ENCODE peak calls at places on chromosomes 7 and 10, in seven cellular contexts. U is T-helper 2 cell; O is NCI-H1417; I is amniotic stem cell; R is activated CD8-positive, alpha-beta memory T cell treated with anti-CD3 and anti-CD28 coated beads for 48 hours; A is OCI-M1; K is ureter. G is an unnamed sample.

GRCh38 chr10:97412891-97413304 is 11.8 kb upstream of the RRP12 start:
- DNase-seq in U (no peak), O (no peak), I (no peak), R (no peak), A (no peak), K (peak), G (no peak)

GRCh38 chr7:76286842-76287403 is 15.6 kb upstream of the HSPB1 start:
- DNase-seq in U (no peak), O (no peak), I (no peak), R (no peak), A (no peak), K (no peak), G (no peak)

GRCh38 chr7:139482662-139483466 is 609 bp downstream of the KLRG2 start:
- DNase-seq in U (no peak), O (peak), I (no peak), R (no peak), A (no peak), K (no peak), G (peak)

GRCh38 chr10:78316451-78316931 is 282.8 kb downstream of the RPS24 start:
- DNase-seq in U (no peak), O (no peak), I (no peak), R (no peak), A (no peak), K (peak), G (no peak)

GRCh38 chr10:43126759-43127424 is 11.4 kb upstream of the CSGALNACT2 start:
- DNase-seq in U (no peak), O (no peak), I (no peak), R (no peak), A (no peak), K (peak), G (no peak)

GRCh38 chr7:4072161-4072925 is 609.8 kb upstream of the FOXK1 start:
- DNase-seq in U (no peak), O (no peak), I (no peak), R (no peak), A (no peak), K (no peak), G (no peak)

GRCh38 chr7:110224643-110225042 is 866.3 kb upstream of the LRRN3 start:
- DNase-seq in U (no peak), O (no peak), I (no peak), R (no peak), A (no peak), K (no peak), G (no peak)

GRCh38 chr10:3525832-3526449 is 259.1 kb downstream of the KLF6 start:
- DNase-seq in U (no peak), O (no peak), I (peak), R (no peak), A (no peak), K (peak), G (no peak)

GRCh38 chr7:24082826-24083225 is 201.2 kb upstream of the NPY start:
- DNase-seq in U (no peak), O (no peak), I (no peak), R (no peak), A (no peak), K (no peak), G (no peak)

GRCh38 chr10:112585052-112585451 is 138.0 kb downstream of the VTI1A start:
- DNase-seq in U (no peak), O (no peak), I (peak), R (no peak), A (no peak), K (peak), G (no peak)

GRCh38 chr10:113094114-113094486 is 144.1 kb downstream of the TCF7L2 start:
- DNase-seq in U (peak), O (no peak), I (no peak), R (no peak), A (no peak), K (no peak), G (no peak)

GRCh38 chr7:129315916-129316315 is 91.1 kb downstream of the AHCYL2 start:
- DNase-seq in U (no peak), O (no peak), I (no peak), R (no peak), A (no peak), K (no peak), G (no peak)

GRCh38 chr7:99693427-99694200 is 13.8 kb upstream of the CYP3A5 start:
- DNase-seq in U (no peak), O (peak), I (no peak), R (no peak), A (peak), K (peak), G (no peak)

GRCh38 chr10:48377751-48378585 is 71.5 kb downstream of the MAPK8 start:
- DNase-seq in U (no peak), O (no peak), I (no peak), R (no peak), A (no peak), K (no peak), G (no peak)

GRCh38 chr10:121536271-121536918 is 61.8 kb downstream of the FGFR2 start:
- DNase-seq in U (no peak), O (no peak), I (no peak), R (no peak), A (no peak), K (no peak), G (no peak)

GRCh38 chr10:102523250-102524029 is 19.7 kb downstream of the SUFU start:
- DNase-seq in U (no peak), O (no peak), I (no peak), R (no peak), A (no peak), K (no peak), G (no peak)

GRCh38 chr10:92342801-92343200 is 51.8 kb downstream of the MARCHF5 start:
- DNase-seq in U (no peak), O (no peak), I (no peak), R (no peak), A (no peak), K (no peak), G (no peak)

GRCh38 chr10:58967551-58968418 is 208.7 kb upstream of the PHYHIPL start:
- DNase-seq in U (no peak), O (peak), I (no peak), R (no peak), A (no peak), K (no peak), G (no peak)

GRCh38 chr10:109126541-109126940 is 796.8 kb downstream of the XPNPEP1 start:
- DNase-seq in U (no peak), O (no peak), I (no peak), R (no peak), A (no peak), K (no peak), G (no peak)

GRCh38 chr7:119572132-119572531 is 700.8 kb upstream of the KCND2 start:
- DNase-seq in U (no peak), O (no peak), I (no peak), R (no peak), A (no peak), K (no peak), G (no peak)

GRCh38 chr7:123675092-123675473 is 19.4 kb downstream of the LMOD2 start:
- DNase-seq in U (no peak), O (no peak), I (no peak), R (no peak), A (no peak), K (no peak), G (no peak)

GRCh38 chr7:82534687-82535086 is 91.1 kb upstream of the CACNA2D1 start:
- DNase-seq in U (no peak), O (no peak), I (peak), R (no peak), A (peak), K (peak), G (no peak)

GRCh38 chr10:66151346-66151745 is 774.5 kb upstream of the LRRTM3 start:
- DNase-seq in U (no peak), O (no peak), I (no peak), R (no peak), A (no peak), K (no peak), G (no peak)

GRCh38 chr7:44213872-44214595 is 13.3 kb downstream of the YKT6 start:
- DNase-seq in U (no peak), O (peak), I (no peak), R (no peak), A (peak), K (no peak), G (no peak)

GRCh38 chr10:72816565-72816964 is 77.0 kb upstream of the OIT3 start:
- DNase-seq in U (no peak), O (no peak), I (no peak), R (no peak), A (no peak), K (no peak), G (no peak)

GRCh38 chr7:27382307-27382706 is 139.7 kb downstream of the EVX1 start:
- DNase-seq in U (no peak), O (no peak), I (no peak), R (no peak), A (no peak), K (no peak), G (no peak)

GRCh38 chr10:85655394-85655793 is 711.2 kb downstream of the GRID1 start:
- DNase-seq in U (no peak), O (no peak), I (no peak), R (no peak), A (peak), K (no peak), G (no peak)

GRCh38 chr7:68684246-68684850 is 913.9 kb upstream of the AUTS2 start:
- DNase-seq in U (no peak), O (no peak), I (no peak), R (no peak), A (no peak), K (no peak), G (no peak)

GRCh38 chr7:128274890-128275603 is 34.0 kb downstream of the LEP start:
- DNase-seq in U (no peak), O (no peak), I (no peak), R (no peak), A (no peak), K (no peak), G (no peak)

GRCh38 chr7:42502022-42502421 is 265.0 kb upstream of the GLI3 start:
- DNase-seq in U (no peak), O (no peak), I (no peak), R (no peak), A (no peak), K (no peak), G (no peak)

GRCh38 chr7:70694909-70695803 is 436.8 kb upstream of the GALNT17 start:
- DNase-seq in U (no peak), O (peak), I (no peak), R (no peak), A (no peak), K (no peak), G (peak)

GRCh38 chr10:58373446-58373834 is 11.8 kb upstream of the TFAM start:
- DNase-seq in U (no peak), O (no peak), I (no peak), R (no peak), A (no peak), K (no peak), G (no peak)

GRCh38 chr7:102236592-102237287 is 49.9 kb upstream of the SH2B2 start:
- DNase-seq in U (no peak), O (peak), I (no peak), R (peak), A (peak), K (peak), G (peak)

GRCh38 chr10:120593693-120594092 is 136.7 kb downstream of the PLPP4 start:
- DNase-seq in U (no peak), O (no peak), I (no peak), R (no peak), A (no peak), K (no peak), G (no peak)

GRCh38 chr7:73681031-73681430 is 2.2 kb downstream of the DNAJC30 start:
- DNase-seq in U (no peak), O (no peak), I (no peak), R (no peak), A (no peak), K (no peak), G (no peak)